ENCODE peak calls at places on chromosome 22, in six cellular contexts. One of them, this sample, is unnamed.

GRCh38 chr22:26360169-26360885 is 68.7 kb upstream of the ASPHD2 start:
- DNase-seq in astrocyte of the spinal cord: peak
- DNase-seq in stomach: peak
- DNase-seq in AG09309: no peak
- DNase-seq in fibroblast of lung: peak
- DNase-seq in testis: peak
- DNase-seq in this sample: peak

GRCh38 chr22:45511847-45512261 is 9.2 kb downstream of the FBLN1 start:
- DNase-seq in astrocyte of the spinal cord: peak
- DNase-seq in stomach: peak
- DNase-seq in AG09309: peak
- DNase-seq in fibroblast of lung: peak
- DNase-seq in testis: peak
- DNase-seq in this sample: peak

GRCh38 chr22:17786435-17787158 is 12.3 kb upstream of the BID start:
- DNase-seq in astrocyte of the spinal cord: peak
- DNase-seq in stomach: peak
- DNase-seq in AG09309: no peak
- DNase-seq in fibroblast of lung: peak
- DNase-seq in testis: peak
- DNase-seq in this sample: peak

GRCh38 chr22:27435839-27436581 is 365.5 kb downstream of the MN1 start:
- DNase-seq in astrocyte of the spinal cord: peak
- DNase-seq in stomach: no peak
- DNase-seq in AG09309: no peak
- DNase-seq in fibroblast of lung: peak
- DNase-seq in testis: peak
- DNase-seq in this sample: peak

GRCh38 chr22:50192056-50192824 is 6.5 kb downstream of the TRABD start:
- DNase-seq in astrocyte of the spinal cord: no peak
- DNase-seq in stomach: peak
- DNase-seq in AG09309: no peak
- DNase-seq in fibroblast of lung: no peak
- DNase-seq in testis: no peak
- DNase-seq in this sample: no peak

GRCh38 chr22:25780673-25781072 is 38.7 kb downstream of the MYO18B start:
- DNase-seq in astrocyte of the spinal cord: no peak
- DNase-seq in stomach: no peak
- DNase-seq in AG09309: no peak
- DNase-seq in fibroblast of lung: no peak
- DNase-seq in testis: no peak
- DNase-seq in this sample: no peak

GRCh38 chr22:42436402-42436801 is 4.2 kb upstream of the NFAM1 start:
- DNase-seq in astrocyte of the spinal cord: no peak
- DNase-seq in stomach: no peak
- DNase-seq in AG09309: no peak
- DNase-seq in fibroblast of lung: no peak
- DNase-seq in testis: no peak
- DNase-seq in this sample: no peak

GRCh38 chr22:36301851-36302250 is 48.9 kb downstream of the APOL1 start:
- DNase-seq in astrocyte of the spinal cord: peak
- DNase-seq in stomach: no peak
- DNase-seq in AG09309: no peak
- DNase-seq in fibroblast of lung: peak
- DNase-seq in testis: no peak
- DNase-seq in this sample: peak

GRCh38 chr22:46057206-46057605 is 80.2 kb upstream of the WNT7B start:
- DNase-seq in astrocyte of the spinal cord: peak
- DNase-seq in stomach: peak
- DNase-seq in AG09309: no peak
- DNase-seq in fibroblast of lung: peak
- DNase-seq in testis: peak
- DNase-seq in this sample: no peak

GRCh38 chr22:22720201-22720723 is 75.8 kb downstream of the GGTLC2 start:
- DNase-seq in astrocyte of the spinal cord: peak
- DNase-seq in stomach: no peak
- DNase-seq in AG09309: no peak
- DNase-seq in fibroblast of lung: peak
- DNase-seq in testis: peak
- DNase-seq in this sample: peak

GRCh38 chr22:26484360-26484706 is 656 bp downstream of the SRRD start:
- DNase-seq in astrocyte of the spinal cord: no peak
- DNase-seq in stomach: no peak
- DNase-seq in AG09309: no peak
- DNase-seq in fibroblast of lung: peak
- DNase-seq in testis: no peak
- DNase-seq in this sample: no peak

GRCh38 chr22:46626911-46627805 is 7.0 kb downstream of the GRAMD4 start:
- DNase-seq in astrocyte of the spinal cord: no peak
- DNase-seq in stomach: no peak
- DNase-seq in AG09309: no peak
- DNase-seq in fibroblast of lung: no peak
- DNase-seq in testis: no peak
- DNase-seq in this sample: no peak

GRCh38 chr22:35335936-35336781 is 36.5 kb downstream of the TOM1 start:
- DNase-seq in astrocyte of the spinal cord: no peak
- DNase-seq in stomach: peak
- DNase-seq in AG09309: no peak
- DNase-seq in fibroblast of lung: no peak
- DNase-seq in testis: peak
- DNase-seq in this sample: no peak

GRCh38 chr22:27796829-27797792 is 4.4 kb downstream of the MN1 start:
- DNase-seq in astrocyte of the spinal cord: no peak
- DNase-seq in stomach: no peak
- DNase-seq in AG09309: no peak
- DNase-seq in fibroblast of lung: no peak
- DNase-seq in testis: no peak
- DNase-seq in this sample: no peak

GRCh38 chr22:21622624-21623401 is 7.0 kb downstream of the YDJC start:
- DNase-seq in astrocyte of the spinal cord: no peak
- DNase-seq in stomach: no peak
- DNase-seq in AG09309: no peak
- DNase-seq in fibroblast of lung: no peak
- DNase-seq in testis: no peak
- DNase-seq in this sample: no peak

GRCh38 chr22:21623402-21623970 is 6.3 kb downstream of the YDJC start:
- DNase-seq in astrocyte of the spinal cord: no peak
- DNase-seq in stomach: no peak
- DNase-seq in AG09309: no peak
- DNase-seq in fibroblast of lung: no peak
- DNase-seq in testis: peak
- DNase-seq in this sample: no peak

GRCh38 chr22:21626073-21626734 is 3.6 kb downstream of the YDJC start:
- DNase-seq in astrocyte of the spinal cord: no peak
- DNase-seq in stomach: no peak
- DNase-seq in AG09309: no peak
- DNase-seq in fibroblast of lung: no peak
- DNase-seq in testis: no peak
- DNase-seq in this sample: no peak

GRCh38 chr22:21624880-21625791 is 4.7 kb downstream of the YDJC start:
- DNase-seq in astrocyte of the spinal cord: no peak
- DNase-seq in stomach: no peak
- DNase-seq in AG09309: no peak
- DNase-seq in fibroblast of lung: no peak
- DNase-seq in testis: no peak
- DNase-seq in this sample: no peak

DNA sequence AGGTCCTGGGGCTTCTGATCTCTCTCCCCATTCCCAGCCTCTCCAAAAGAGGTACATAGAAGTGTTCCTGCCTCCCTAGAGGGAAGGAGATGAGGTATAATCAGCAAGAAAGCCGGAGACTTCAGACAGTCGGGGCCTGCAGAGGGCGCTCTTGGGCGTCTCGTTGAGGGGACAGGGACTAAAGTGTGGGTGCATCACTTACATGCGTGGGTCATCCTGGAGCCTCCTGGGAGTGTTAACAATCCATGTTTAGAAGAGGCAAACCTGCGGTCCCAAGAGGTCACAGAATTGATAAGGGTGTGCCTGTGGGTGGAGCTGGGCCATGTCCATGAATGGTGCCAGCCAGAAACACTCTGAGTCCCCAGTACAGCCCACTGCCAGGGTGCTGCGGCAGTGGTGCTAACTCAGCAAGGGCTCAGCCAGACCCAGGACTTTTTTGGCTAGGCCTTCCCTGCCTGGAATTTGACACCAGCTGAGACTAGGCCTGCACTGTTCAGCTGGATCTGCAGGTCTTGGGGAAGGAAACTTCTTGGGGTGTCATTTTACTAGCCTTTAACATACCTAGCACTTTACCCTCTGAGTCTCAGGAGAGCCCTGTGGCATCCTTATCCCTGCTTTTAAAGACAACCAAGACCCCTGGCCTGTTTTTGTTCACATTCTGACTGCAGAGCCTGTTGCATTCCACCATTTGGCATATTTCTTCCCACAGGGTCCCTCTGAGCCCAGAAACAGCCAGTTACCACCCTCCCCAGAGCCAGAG is 5.5 kb downstream of the YDJC start:
- DNase-seq in astrocyte of the spinal cord: no peak
- DNase-seq in stomach: no peak
- DNase-seq in AG09309: no peak
- DNase-seq in fibroblast of lung: peak
- DNase-seq in testis: peak
- DNase-seq in this sample: peak
- TF ChIP-seq CTCF in astrocyte of the spinal cord: peak
- TF ChIP-seq CTCF in stomach: peak
- TF ChIP-seq CTCF in AG09309: peak
- TF ChIP-seq CTCF in fibroblast of lung: peak
- TF ChIP-seq CTCF in testis: no peak
- TF ChIP-seq CTCF in this sample: peak

GRCh38 chr22:19352766-19353165 is 61.2 kb upstream of the CLTCL1 start:
- DNase-seq in astrocyte of the spinal cord: no peak
- DNase-seq in stomach: no peak
- DNase-seq in AG09309: no peak
- DNase-seq in fibroblast of lung: no peak
- DNase-seq in testis: no peak
- DNase-seq in this sample: no peak

GRCh38 chr22:19351604-19352003 is 60.1 kb upstream of the CLTCL1 start:
- DNase-seq in astrocyte of the spinal cord: no peak
- DNase-seq in stomach: no peak
- DNase-seq in AG09309: no peak
- DNase-seq in fibroblast of lung: no peak
- DNase-seq in testis: no peak
- DNase-seq in this sample: no peak

GRCh38 chr22:19353363-19354131 is 62.0 kb upstream of the CLTCL1 start:
- DNase-seq in astrocyte of the spinal cord: no peak
- DNase-seq in stomach: no peak
- DNase-seq in AG09309: no peak
- DNase-seq in fibroblast of lung: no peak
- DNase-seq in testis: no peak
- DNase-seq in this sample: no peak

GRCh38 chr22:19350947-19351346 is 59.4 kb upstream of the CLTCL1 start:
- DNase-seq in astrocyte of the spinal cord: no peak
- DNase-seq in stomach: no peak
- DNase-seq in AG09309: no peak
- DNase-seq in fibroblast of lung: no peak
- DNase-seq in testis: no peak
- DNase-seq in this sample: no peak

GRCh38 chr22:19352217-19352616 is 60.7 kb upstream of the CLTCL1 start:
- DNase-seq in astrocyte of the spinal cord: no peak
- DNase-seq in stomach: no peak
- DNase-seq in AG09309: no peak
- DNase-seq in fibroblast of lung: no peak
- DNase-seq in testis: no peak
- DNase-seq in this sample: no peak
- H3K4me3 ChIP-seq in astrocyte of the spinal cord: no peak
- H3K4me3 ChIP-seq in stomach: no peak
- H3K4me3 ChIP-seq in AG09309: no peak
- H3K4me3 ChIP-seq in fibroblast of lung: no peak
- H3K4me3 ChIP-seq in testis: no peak
- H3K4me3 ChIP-seq in this sample: no peak

GRCh38 chr22:30423296-30423958 is 2.1 kb upstream of the MTFP1 start:
- DNase-seq in astrocyte of the spinal cord: no peak
- DNase-seq in stomach: no peak
- DNase-seq in AG09309: no peak
- DNase-seq in fibroblast of lung: no peak
- DNase-seq in testis: peak
- DNase-seq in this sample: no peak
- TF ChIP-seq CTCF in astrocyte of the spinal cord: no peak
- TF ChIP-seq CTCF in stomach: no peak
- TF ChIP-seq CTCF in AG09309: no peak
- TF ChIP-seq CTCF in fibroblast of lung: no peak
- TF ChIP-seq CTCF in testis: no peak
- TF ChIP-seq CTCF in this sample: no peak

DNA sequence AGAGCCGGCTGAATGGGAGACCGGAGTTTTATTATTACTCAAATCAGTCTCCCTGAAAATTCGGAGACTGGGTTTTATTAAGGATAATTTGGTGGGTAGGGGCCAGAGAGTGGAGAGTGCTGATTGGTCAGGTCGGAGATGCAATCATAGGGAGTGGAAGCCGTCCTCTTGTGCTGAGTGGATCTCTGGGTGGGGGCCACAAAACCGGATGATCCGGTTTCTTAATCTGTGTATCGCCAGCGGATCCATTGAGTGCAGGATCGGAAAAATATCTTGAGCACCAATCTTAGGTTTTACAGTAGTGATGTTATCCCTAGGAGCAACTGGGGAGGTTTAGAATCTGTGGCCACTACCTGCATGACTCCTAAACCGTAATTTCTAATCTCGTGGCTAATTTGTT is 886 bp upstream of the NIPSNAP1 start:
- DNase-seq in astrocyte of the spinal cord: no peak
- DNase-seq in stomach: peak
- DNase-seq in AG09309: no peak
- DNase-seq in fibroblast of lung: no peak
- DNase-seq in testis: no peak
- DNase-seq in this sample: no peak
- H3K4me3 ChIP-seq in astrocyte of the spinal cord: no peak
- H3K4me3 ChIP-seq in stomach: peak
- H3K4me3 ChIP-seq in AG09309: no peak
- H3K4me3 ChIP-seq in fibroblast of lung: no peak
- H3K4me3 ChIP-seq in testis: peak
- H3K4me3 ChIP-seq in this sample: no peak

DNA sequence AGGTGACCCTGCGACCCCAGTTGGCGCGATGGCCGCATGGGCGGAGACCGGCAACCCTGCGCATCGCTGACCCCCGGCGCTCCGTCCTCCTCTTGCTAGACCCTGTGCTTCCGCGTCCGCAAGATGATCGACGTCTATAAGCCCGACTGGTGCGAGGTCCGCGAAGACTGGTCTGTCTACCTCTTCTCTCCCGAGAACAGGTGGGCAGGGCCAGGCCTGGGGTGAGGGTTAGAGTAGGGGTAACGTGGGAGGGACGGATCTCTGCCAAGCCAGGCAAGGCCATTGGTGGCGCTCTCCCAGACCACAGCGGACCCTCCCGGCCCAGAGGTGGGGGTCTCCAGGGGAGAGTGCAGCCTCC is 92.1 kb downstream of the CACNA1I start:
- DNase-seq in astrocyte of the spinal cord: no peak
- DNase-seq in stomach: no peak
- DNase-seq in AG09309: no peak
- DNase-seq in fibroblast of lung: no peak
- DNase-seq in testis: no peak
- DNase-seq in this sample: no peak
- TF ChIP-seq CTCF in astrocyte of the spinal cord: no peak
- TF ChIP-seq CTCF in stomach: no peak
- TF ChIP-seq CTCF in AG09309: no peak
- TF ChIP-seq CTCF in fibroblast of lung: no peak
- TF ChIP-seq CTCF in testis: no peak
- TF ChIP-seq CTCF in this sample: no peak